ENCODE peak calls at places on chromosomes 5 and 9, in seven cellular contexts. S is HepG2, O is H1, T is GM12878, R is GM12892, V is SK-N-SH, E is K562. W is an unnamed sample.

GRCh38 chr9:136726631-136727191 is 14.3 kb downstream of the DIPK1B start:
- DNase-seq in S (peak; percentile 67), V (peak; percentile 73), E (peak; percentile 79), O (no peak), R (no peak), T (peak; percentile 21), W (peak; percentile 74)

GRCh38 chr5:73901045-73901444 is 275.0 kb downstream of the ARHGEF28 start:
- DNase-seq in V (no peak), O (no peak), S (no peak), T (no peak), E (no peak), R (no peak), W (no peak)

GRCh38 chr9:74275872-74276508 is 221.1 kb upstream of the RORB start:
- DNase-seq in O (no peak), S (no peak), R (no peak), T (no peak), E (no peak), V (no peak), W (no peak)

GRCh38 chr5:171312129-171312819 is 3.2 kb downstream of the TLX3 start:
- DNase-seq in R (no peak), V (no peak), O (no peak), T (no peak), S (no peak), E (no peak), W (no peak)

GRCh38 chr5:41048986-41049385 is 22.2 kb downstream of the MROH2B start:
- DNase-seq in V (no peak), S (no peak), O (no peak), E (no peak), T (no peak), R (no peak), W (no peak)

GRCh38 chr9:69028754-69029153 is 6.8 kb upstream of the FXN start:
- DNase-seq in V (no peak), S (no peak), T (no peak), O (no peak), R (no peak), E (no peak), W (no peak)

GRCh38 chr5:125311743-125312142 is 565.3 kb upstream of the ZNF608 start:
- DNase-seq in V (no peak), S (no peak), O (no peak), E (no peak), R (no peak), T (no peak), W (no peak)

GRCh38 chr9:78567693-78568092 is 270.8 kb downstream of the PSAT1 start:
- DNase-seq in R (no peak), E (no peak), V (no peak), O (no peak), T (no peak), S (no peak), W (no peak)

GRCh38 chr9:31799953-31800609 is 584.4 kb upstream of the ACO1 start:
- DNase-seq in O (peak; percentile 33), E (peak; percentile 2), T (peak; percentile 4), S (peak; percentile 24), V (no peak), R (no peak), W (no peak)

GRCh38 chr5:139251281-139251687 is 42.3 kb upstream of the MATR3 start:
- DNase-seq in R (peak; percentile 48), E (peak; percentile 58), V (no peak), S (no peak), O (no peak), T (peak; percentile 38), W (peak; percentile 55)

GRCh38 chr9:9003184-9003583 is 1203.6 kb upstream of the DMAC1 start:
- DNase-seq in R (no peak), V (peak; percentile 1), E (no peak), S (peak; percentile 16), O (no peak), T (no peak), W (no peak)

GRCh38 chr5:123545506-123545905 is 33.5 kb downstream of the CSNK1G3 start:
- DNase-seq in R (no peak), T (no peak), E (peak; percentile 45), V (no peak), S (no peak), O (no peak), W (no peak)

GRCh38 chr9:75088646-75089368 is 493 bp downstream of the OSTF1 start:
- DNase-seq in R (peak; percentile 20), E (peak; percentile 59), S (peak; percentile 55), V (peak; percentile 58), O (no peak), T (peak; percentile 36), W (peak; percentile 26)

GRCh38 chr9:24498632-24499031 is 47.1 kb downstream of the IZUMO3 start:
- DNase-seq in E (no peak), T (no peak), V (no peak), R (no peak), O (no peak), S (no peak), W (no peak)

GRCh38 chr9:116267021-116267420 is 113.4 kb downstream of the PAPPA start:
- DNase-seq in O (no peak), V (no peak), T (no peak), E (no peak), S (no peak), R (no peak), W (no peak)

GRCh38 chr9:113556877-113557593 is 93.5 kb downstream of the RGS3 start:
- DNase-seq in S (no peak), O (no peak), T (no peak), V (no peak), E (no peak), R (no peak), W (no peak)

GRCh38 chr9:14104501-14104900 is 209.4 kb downstream of the NFIB start:
- DNase-seq in V (no peak), O (no peak), E (no peak), T (no peak), S (no peak), R (no peak), W (no peak)

GRCh38 chr5:133523013-133523658 is 89.2 kb downstream of the FSTL4 start:
- DNase-seq in S (no peak), T (no peak), R (no peak), O (no peak), E (no peak), V (no peak), W (no peak)

DNA sequence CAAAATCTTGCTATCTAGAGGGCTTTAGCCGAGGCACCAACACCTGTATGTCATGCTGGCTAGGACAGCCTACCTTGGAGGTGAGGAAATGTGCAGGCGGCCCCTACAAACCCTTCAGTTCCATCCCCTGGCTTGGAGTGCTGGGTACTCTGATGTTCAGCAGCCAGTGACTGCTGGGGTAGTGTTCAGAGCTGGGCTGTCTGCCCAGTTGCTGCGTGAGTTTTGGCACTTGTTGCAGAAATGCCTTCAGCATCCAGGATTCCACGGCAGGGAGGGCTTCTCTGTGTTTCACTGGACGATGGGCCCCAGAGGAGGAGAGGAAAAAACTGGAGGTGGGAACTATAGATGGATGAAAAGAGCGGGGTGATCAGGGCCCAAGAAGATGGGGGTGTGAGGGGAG is 10.4 kb downstream of the SWI5 start:
- DNase-seq in O (no peak), T (no peak), R (no peak), E (no peak), V (no peak), S (no peak), W (no peak)
- TF ChIP-seq TAF1 in O (no peak), T (no peak), R (no peak), E (no peak), V (no peak), S (no peak), W (no peak)

DNA sequence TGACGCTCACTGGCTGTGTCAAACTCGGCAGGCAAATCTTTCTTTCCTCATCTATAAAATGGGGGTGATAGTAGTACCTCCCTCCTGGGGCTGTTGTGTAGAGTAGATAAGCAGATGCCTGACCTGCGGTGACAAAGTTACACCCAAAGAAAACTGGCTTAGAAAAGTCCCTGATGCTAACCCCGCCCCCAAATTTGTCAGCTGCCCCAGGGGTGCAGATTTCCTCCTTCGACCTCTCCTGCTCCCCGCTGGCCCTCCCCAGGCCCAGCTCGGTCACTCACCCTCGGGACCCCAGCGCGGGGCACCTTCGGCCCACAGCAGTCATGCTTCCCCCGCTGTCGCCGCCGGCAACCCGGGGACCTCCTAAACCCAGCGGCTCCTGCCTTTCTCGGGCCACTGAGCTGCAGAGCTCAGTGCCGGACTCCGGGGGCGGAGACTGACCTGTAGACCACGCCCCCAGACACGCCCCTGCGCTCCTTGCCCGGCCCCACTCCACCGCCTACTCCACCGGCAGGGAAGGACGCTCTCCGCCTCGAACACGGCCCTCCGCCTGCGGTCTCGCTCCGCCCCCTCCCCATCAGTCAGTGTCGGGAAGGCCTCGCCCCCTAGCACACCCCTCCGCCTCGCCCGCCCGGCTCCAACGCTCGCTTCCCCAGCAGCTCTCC is 7.4 kb downstream of the SH2D3C start:
- DNase-seq in T (peak; percentile 90), E (peak; percentile 98), S (peak; percentile 89), V (peak; percentile 99), R (peak; percentile 91), O (peak; percentile 97), W (peak; percentile 95)
- TF ChIP-seq POLR2AphosphoS5 in T (no peak), E (peak; percentile 29), S (no peak), V (no peak), R (no peak), O (no peak), W (no peak)

GRCh38 chr9:80866121-80866520 is 823.2 kb downstream of the TLE1 start:
- DNase-seq in E (no peak), S (no peak), R (no peak), T (no peak), O (no peak), V (no peak), W (no peak)
- TF ChIP-seq TAF1 in E (no peak), S (no peak), R (no peak), T (no peak), O (no peak), V (no peak), W (no peak)

DNA sequence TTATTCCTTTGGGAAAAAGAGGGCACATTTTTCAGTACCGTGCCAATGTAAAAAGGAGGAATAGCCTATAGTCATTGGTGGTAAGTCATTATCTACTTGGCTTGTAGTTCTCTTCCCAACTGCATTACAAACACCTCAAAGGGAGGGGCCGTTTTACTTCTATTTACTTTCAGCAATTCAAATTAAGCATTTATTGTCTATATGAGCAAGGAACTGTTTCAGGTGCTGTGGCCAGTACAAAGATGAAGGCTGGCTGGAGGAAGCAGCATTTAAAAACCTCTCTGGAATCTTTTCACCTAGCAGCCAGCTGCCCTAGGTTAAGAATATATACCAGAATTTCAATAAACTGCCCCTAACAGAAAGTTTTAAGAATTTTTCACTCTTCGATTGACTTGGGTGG is 48.9 kb downstream of the SEMA6A start:
- DNase-seq in T (no peak), S (no peak), R (no peak), O (no peak), E (no peak), V (no peak), W (no peak)
- TF ChIP-seq POLR2AphosphoS5 in T (no peak), S (no peak), R (no peak), O (no peak), E (no peak), V (no peak), W (no peak)

W was measured in GM12891.